ENCODE peak calls at places on chromosomes 4 and X, in four cellular contexts. Y, A, N and C are unnamed samples.

GRCh38 chrX:31367816-31368215 is 296.0 kb upstream of the FTHL17 start:
- DNase-seq in N (no peak), A (no peak), Y (no peak), C (no peak)

GRCh38 chrX:13077168-13077567 is 32.7 kb upstream of the FAM9C start:
- DNase-seq in Y (no peak), N (no peak), A (no peak), C (no peak)

GRCh38 chrX:108439961-108440696 is 491 bp downstream of the COL4A5 start:
- DNase-seq in Y (no peak), N (peak), A (no peak), C (no peak)

GRCh38 chr4:114012749-114013148 is 33.3 kb upstream of the ARSJ start:
- DNase-seq in N (no peak), Y (no peak), A (no peak), C (no peak)

GRCh38 chr4:47856713-47857112 is 18.8 kb upstream of the CORIN start:
- DNase-seq in Y (no peak), N (no peak), A (no peak), C (no peak)

GRCh38 chrX:133215747-133216146 is 2.4 kb downstream of the TFDP3 start:
- DNase-seq in Y (no peak), N (no peak), A (no peak), C (no peak)

GRCh38 chr4:139839664-139840063 is 174.0 kb downstream of the MGST2 start:
- DNase-seq in A (no peak), Y (no peak), N (no peak), C (no peak)

GRCh38 chrX:19990225-19990518 is 689 bp downstream of the BCLAF3 start:
- DNase-seq in Y (no peak), A (peak), N (no peak), C (peak)

GRCh38 chr4:5964030-5964429 is 54.2 kb downstream of the C4orf50 start:
- DNase-seq in Y (peak), N (no peak), A (no peak), C (no peak)

GRCh38 chr4:11720292-11720691 is 291.6 kb upstream of the HS3ST1 start:
- DNase-seq in N (no peak), A (no peak), Y (no peak), C (peak)

GRCh38 chr4:146175541-146176453 is at the start of gene LSM6:
- DNase-seq in N (peak), Y (no peak), A (peak), C (peak)

GRCh38 chrX:78333521-78333920 is 6.1 kb upstream of the CYSLTR1 start:
- DNase-seq in N (no peak), Y (no peak), A (no peak), C (no peak)